ENCODE peak calls at places on chromosomes 12 and 14, in four cellular contexts. F, N, W and L are unnamed samples.

GRCh38 chr14:82075566-82075965 is 541.9 kb upstream of the SEL1L start:
- DNase-seq in F (no peak), W (no peak), N (peak; percentile 84), L (no peak)

GRCh38 chr12:90652280-90652679 is 302.7 kb downstream of the CCER1 start:
- DNase-seq in F (no peak), W (no peak), N (no peak), L (no peak)

GRCh38 chr12:93939641-93940040 is 208.7 kb upstream of the PLXNC1 start:
- DNase-seq in W (no peak), F (no peak), N (no peak), L (no peak)

GRCh38 chr12:3055712-3056467 is 21.3 kb upstream of the TSPAN9 start:
- DNase-seq in F (no peak), W (no peak), N (no peak), L (peak; percentile 80)

GRCh38 chr12:110721570-110721969 is 21.1 kb downstream of the PPP1CC start:
- DNase-seq in F (no peak), N (no peak), W (no peak), L (no peak)

GRCh38 chr12:27201169-27201568 is 42.9 kb upstream of the STK38L start:
- DNase-seq in W (no peak), F (no peak), N (no peak), L (no peak)

GRCh38 chr12:115000038-115000437 is 316.1 kb upstream of the TBX3 start:
- DNase-seq in W (no peak), F (peak; percentile 31), N (no peak), L (peak; percentile 52)

GRCh38 chr12:131380961-131381705 is 329.8 kb upstream of the SFSWAP start:
- DNase-seq in W (no peak), F (no peak), N (no peak), L (no peak)

GRCh38 chr12:91853350-91854127 is 292.1 kb downstream of the BTG1 start:
- DNase-seq in W (no peak), F (no peak), N (no peak), L (no peak)

GRCh38 chr14:72847721-72848120 is 46.2 kb downstream of the DPF3 start:
- DNase-seq in F (no peak), N (peak; percentile 21), W (no peak), L (no peak)

GRCh38 chr12:33724867-33725266 is 285.2 kb upstream of the SYT10 start:
- DNase-seq in F (no peak), W (no peak), N (no peak), L (no peak)

GRCh38 chr12:7937867-7938506 is 2.0 kb upstream of the SLC2A3 start:
- DNase-seq in F (no peak), N (no peak), W (peak; percentile 27), L (no peak)

GRCh38 chr14:84465890-84466289 is 1064.1 kb upstream of the FLRT2 start:
- DNase-seq in F (no peak), W (no peak), N (no peak), L (no peak)

GRCh38 chr12:119334459-119335170 is at the start of gene CCDC60:
- DNase-seq in F (no peak), W (peak; percentile 91), N (peak; percentile 94), L (no peak)

GRCh38 chr14:33692762-33693161 is 258.1 kb downstream of the EGLN3 start:
- DNase-seq in N (no peak), F (no peak), W (no peak), L (no peak)

GRCh38 chr14:69475194-69475818 is 9.2 kb upstream of the PLEKHD1 start:
- DNase-seq in N (no peak), W (no peak), F (no peak), L (peak; percentile 19)

GRCh38 chr14:69260246-69260978 is 454 bp downstream of the GALNT16 start:
- DNase-seq in W (peak; percentile 8), N (peak; percentile 76), F (no peak), L (no peak)

GRCh38 chr14:29242755-29243340 is 476.3 kb downstream of the FOXG1 start:
- DNase-seq in F (no peak), W (no peak), N (no peak), L (no peak)

GRCh38 chr14:64761441-64762043 is 57.3 kb downstream of the PLEKHG3 start:
- DNase-seq in N (no peak), F (no peak), W (no peak), L (no peak)

GRCh38 chr14:34181308-34181707 is 230.4 kb upstream of the EGLN3 start:
- DNase-seq in N (no peak), F (no peak), W (no peak), L (no peak)

GRCh38 chr12:115261249-115261648 is 577.3 kb upstream of the TBX3 start:
- DNase-seq in N (no peak), W (no peak), F (no peak), L (no peak)

GRCh38 chr12:130818381-130819247 is 20.4 kb downstream of the STX2 start:
- DNase-seq in W (peak; percentile 52), N (peak; percentile 90), F (peak; percentile 28), L (no peak)

GRCh38 chr12:93599192-93599591 is 26.7 kb downstream of the SOCS2 start:
- DNase-seq in F (no peak), N (no peak), W (no peak), L (no peak)

GRCh38 chr14:89720741-89721315 is 233.7 kb downstream of the EFCAB11 start:
- DNase-seq in N (no peak), W (no peak), F (peak; percentile 50), L (no peak)

GRCh38 chr14:73237219-73237785 is at the start of gene PAPLN:
- DNase-seq in F (no peak), N (no peak), W (no peak), L (no peak)

GRCh38 chr12:112270673-112271072 is 111.6 kb downstream of the HECTD4 start:
- DNase-seq in W (no peak), N (no peak), F (no peak), L (no peak)

GRCh38 chr14:61642246-61642982 is 52.9 kb upstream of the HIF1A start:
- DNase-seq in W (no peak), N (no peak), F (no peak), L (no peak)

GRCh38 chr12:12714276-12715001 is 2.7 kb upstream of the CDKN1B start:
- DNase-seq in F (no peak), W (no peak), N (no peak), L (no peak)

GRCh38 chr14:92037989-92038388 is 1.9 kb downstream of the TRIP11 start:
- DNase-seq in W (no peak), N (no peak), F (no peak), L (no peak)

GRCh38 chr14:67970923-67971322 is 151.3 kb downstream of the RAD51B start:
- DNase-seq in N (no peak), F (no peak), W (no peak), L (no peak)

GRCh38 chr14:67971627-67972625 is 152.3 kb downstream of the RAD51B start:
- DNase-seq in W (no peak), N (no peak), F (no peak), L (no peak)

GRCh38 chr14:67973415-67973814 is 153.8 kb downstream of the RAD51B start:
- DNase-seq in W (no peak), F (no peak), N (no peak), L (no peak)

GRCh38 chr14:67977468-67978034 is 158.0 kb downstream of the RAD51B start:
- DNase-seq in W (no peak), N (no peak), F (no peak), L (no peak)

GRCh38 chr14:67975429-67975828 is 155.8 kb downstream of the RAD51B start:
- DNase-seq in W (no peak), F (no peak), N (no peak), L (no peak)
- TF ChIP-seq ETV6 in W (no peak), F (no peak), N (no peak), L (no peak)

DNA sequence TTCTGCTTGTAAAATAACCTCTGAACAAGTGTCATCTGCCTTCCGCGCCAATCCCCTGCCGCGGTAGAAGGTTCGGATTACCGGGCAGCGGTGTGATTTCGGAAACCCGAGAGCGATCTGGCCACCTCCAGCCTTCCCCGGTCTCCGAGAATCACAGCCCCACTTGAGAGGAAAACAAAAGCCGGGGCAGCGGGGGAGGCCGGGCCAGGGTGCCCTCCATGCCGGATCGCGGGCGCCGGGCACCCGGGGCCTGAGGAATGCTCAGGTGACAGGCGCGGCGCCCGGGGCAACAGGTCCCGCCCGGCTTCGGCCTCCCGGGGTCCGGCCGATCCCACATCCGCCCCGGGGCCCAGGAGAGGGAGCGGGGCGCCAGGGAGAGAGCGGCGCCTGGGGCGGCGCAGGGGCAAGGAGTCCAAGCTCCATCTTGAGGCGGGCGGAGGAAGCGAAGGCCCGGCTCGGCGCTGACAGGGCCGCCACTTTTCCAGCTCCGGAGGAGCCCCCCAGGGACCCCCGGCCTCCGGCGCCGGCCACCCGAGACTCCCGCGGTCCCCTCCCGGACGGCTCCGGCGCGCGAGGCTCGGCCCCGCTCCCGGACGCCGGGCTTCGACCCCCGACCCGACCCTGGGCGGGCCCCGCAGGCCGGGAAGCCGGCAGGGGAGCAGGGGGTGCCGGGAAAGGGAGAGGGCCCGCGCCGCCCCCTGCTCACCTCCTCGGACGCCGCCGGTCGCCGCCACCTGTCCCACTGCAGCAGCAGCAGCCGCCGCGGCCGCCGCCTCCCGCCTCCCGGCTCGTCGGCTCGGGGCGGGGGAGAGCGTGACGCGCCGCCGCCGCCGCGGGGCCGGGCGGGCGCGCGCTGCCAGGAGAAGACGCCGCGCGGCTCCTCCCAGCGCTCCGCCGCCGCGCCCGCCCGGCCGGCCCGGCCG is at the start of gene CLIP1:
- DNase-seq in F (no peak), N (peak; percentile 70), W (peak; percentile 84), L (peak; percentile 27)
- TF ChIP-seq ETV6 in F (no peak), N (no peak), W (no peak), L (no peak)

GRCh38 chr12:49865782-49866135 is 22.9 kb upstream of the BCDIN3D start:
- DNase-seq in N (no peak), W (no peak), F (no peak), L (no peak)

GRCh38 chr12:49863946-49864816 is 21.3 kb upstream of the BCDIN3D start:
- DNase-seq in N (no peak), W (no peak), F (no peak), L (no peak)

GRCh38 chr12:49864817-49865090 is 21.8 kb upstream of the BCDIN3D start:
- DNase-seq in W (no peak), F (no peak), N (no peak), L (no peak)

GRCh38 chr12:49866859-49867579 is 24.1 kb upstream of the BCDIN3D start:
- DNase-seq in F (no peak), W (peak; percentile 85), N (peak; percentile 90), L (peak; percentile 43)

GRCh38 chr12:49865109-49865781 is 22.3 kb upstream of the BCDIN3D start:
- DNase-seq in N (no peak), F (no peak), W (no peak), L (no peak)
- TF ChIP-seq ETV6 in N (no peak), F (no peak), W (no peak), L (no peak)

DNA sequence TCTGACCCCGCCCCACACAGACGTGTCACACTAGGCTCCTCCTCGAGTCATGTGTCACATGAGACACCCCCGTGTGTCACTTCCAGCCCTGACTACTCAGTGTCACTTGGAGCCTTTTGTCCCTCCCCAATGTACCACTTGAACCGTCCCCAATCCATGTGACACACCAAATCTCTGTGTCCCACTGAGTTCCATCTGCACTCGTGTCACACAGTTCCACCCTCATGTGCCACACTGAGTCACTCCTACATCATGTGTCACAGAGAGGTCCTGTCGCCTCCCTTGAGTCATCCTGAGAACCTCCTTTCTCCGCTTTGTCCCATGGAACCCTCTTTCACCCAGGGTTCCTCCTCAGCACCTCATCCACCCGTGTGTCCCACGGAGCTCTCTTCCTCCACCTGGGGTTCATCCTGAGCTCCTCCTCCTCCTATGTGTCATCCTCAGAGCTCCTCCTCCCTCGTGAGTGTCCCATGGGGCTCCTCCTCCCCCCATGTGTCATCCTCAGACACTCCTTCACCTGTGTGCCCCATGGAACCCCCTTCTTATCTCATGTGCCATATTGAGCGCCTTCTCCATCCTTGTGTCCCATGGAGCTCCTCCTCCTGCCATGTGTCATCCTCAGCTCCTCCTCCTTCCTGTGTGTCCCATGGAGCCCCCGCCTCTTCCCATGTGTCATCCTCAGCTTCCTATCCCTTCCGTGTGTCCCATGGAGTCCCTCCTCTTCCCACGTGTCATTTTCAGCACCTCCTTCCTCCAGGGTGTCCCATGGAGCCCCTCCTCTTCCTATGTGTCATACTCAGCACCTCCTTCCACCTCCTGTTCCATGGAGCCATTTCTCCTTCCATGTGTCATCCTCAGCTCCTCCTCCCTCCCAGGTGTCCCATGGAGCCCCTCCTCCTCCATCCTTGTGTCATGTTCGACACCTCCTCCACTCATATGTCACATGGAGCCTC is 32.0 kb downstream of the RTL1 start:
- DNase-seq in W (peak; percentile 78), F (no peak), N (no peak), L (peak; percentile 22)
- TF ChIP-seq ETV6 in W (no peak), F (no peak), N (no peak), L (no peak)